ENCODE peak calls at places on chromosomes 6 and 20, in eight cellular contexts. G, O, J, F, R, U, S and A are unnamed samples.
A peak's percentile ranks its signal among the peaks of the same experiment; 100 is the strongest.

GRCh38 chr6:56699066-56699654 is 56.5 kb upstream of the DST start:
- DNase-seq in O (no peak), R (no peak), J (peak; percentile 6), G (no peak), S (peak; percentile 16), U (no peak), F (no peak), A (no peak)

GRCh38 chr20:4966826-4967751 is 34.2 kb downstream of the SLC23A2 start:
- DNase-seq in R (no peak), G (no peak), U (no peak), S (no peak), F (no peak), O (no peak), J (no peak), A (no peak)

GRCh38 chr20:36440370-36441026 is 100.8 kb upstream of the MYL9 start:
- DNase-seq in S (no peak), U (no peak), J (no peak), O (no peak), R (no peak), F (no peak), G (no peak), A (no peak)

GRCh38 chr6:108117427-108118358 is 43.2 kb upstream of the OSTM1 start:
- DNase-seq in S (peak; percentile 45), F (no peak), J (no peak), O (peak; percentile 52), G (no peak), R (peak; percentile 79), U (peak; percentile 69), A (no peak)

GRCh38 chr20:51802170-51802745 is at the start of gene SALL4:
- DNase-seq in F (no peak), U (no peak), R (no peak), J (no peak), S (no peak), O (peak; percentile 25), G (no peak), A (no peak)

GRCh38 chr6:108156180-108156937 is 9.5 kb upstream of the NR2E1 start:
- DNase-seq in R (no peak), O (no peak), F (no peak), U (no peak), J (no peak), G (no peak), S (no peak), A (no peak)

GRCh38 chr6:166752928-166753721 is 126.1 kb upstream of the RPS6KA2 start:
- DNase-seq in O (no peak), G (no peak), S (no peak), J (no peak), F (no peak), U (no peak), R (no peak), A (no peak)

GRCh38 chr20:63741676-63742380 is 2.3 kb downstream of the SLC2A4RG start:
- DNase-seq in R (peak; percentile 66), G (no peak), U (no peak), S (no peak), J (no peak), O (no peak), F (no peak), A (no peak)

GRCh38 chr6:158149641-158150040 is 18.4 kb downstream of the SERAC1 start:
- DNase-seq in O (no peak), J (no peak), G (no peak), S (no peak), U (no peak), F (no peak), R (no peak), A (no peak)

GRCh38 chr20:2314759-2315439 is 19.1 kb downstream of the TGM3 start:
- DNase-seq in R (no peak), O (no peak), S (no peak), U (no peak), G (no peak), J (no peak), F (peak; percentile 53), A (no peak)

GRCh38 chr6:163199371-163199770 is 215.1 kb upstream of the QKI start:
- DNase-seq in R (no peak), O (no peak), F (no peak), G (no peak), S (no peak), J (no peak), U (no peak), A (no peak)

GRCh38 chr6:14272111-14273085 is 154.8 kb downstream of the CD83 start:
- DNase-seq in G (no peak), U (no peak), S (no peak), J (no peak), O (no peak), F (no peak), R (no peak), A (no peak)

GRCh38 chr20:18009116-18009515 is 40.3 kb downstream of the MGME1 start:
- DNase-seq in S (no peak), G (no peak), J (no peak), R (no peak), U (no peak), F (no peak), O (no peak), A (no peak)

GRCh38 chr6:117907600-117908245 is 659 bp downstream of the SLC35F1 start:
- DNase-seq in F (no peak), U (peak; percentile 36), G (no peak), J (no peak), S (no peak), O (no peak), R (peak; percentile 65), A (peak; percentile 46)

GRCh38 chr6:5325173-5325572 is 63.9 kb downstream of the FARS2 start:
- DNase-seq in U (no peak), S (peak; percentile 17), G (no peak), J (no peak), O (no peak), F (no peak), R (no peak), A (peak; percentile 40)

GRCh38 chr20:5606347-5606746 is 143.9 kb upstream of the SHLD1 start:
- DNase-seq in S (no peak), G (no peak), U (no peak), F (no peak), O (no peak), R (no peak), J (no peak), A (no peak)

GRCh38 chr6:158042245-158042798 is 60.7 kb downstream of the SYNJ2 start:
- DNase-seq in R (peak; percentile 51), J (no peak), G (no peak), F (peak; percentile 94), S (no peak), U (peak; percentile 55), O (peak; percentile 79), A (peak; percentile 68)

GRCh38 chr6:137799950-137800568 is 67.0 kb upstream of the TNFAIP3 start:
- DNase-seq in J (peak; percentile 66), G (peak; percentile 60), S (peak; percentile 89), U (no peak), F (no peak), O (no peak), R (no peak), A (no peak)

GRCh38 chr6:12570461-12571030 is 146.0 kb upstream of the PHACTR1 start:
- DNase-seq in G (no peak), O (no peak), F (no peak), J (no peak), R (no peak), S (no peak), U (no peak), A (no peak)

GRCh38 chr6:100382031-100382430 is 82.7 kb downstream of the SIM1 start:
- DNase-seq in O (no peak), U (no peak), R (no peak), G (no peak), J (no peak), S (no peak), F (no peak), A (no peak)

GRCh38 chr6:80126657-80127350 is 20.3 kb downstream of the BCKDHB start:
- DNase-seq in G (no peak), F (no peak), U (no peak), R (no peak), O (no peak), J (no peak), S (no peak), A (no peak)

GRCh38 chr20:3777726-3778629 is 3.3 kb downstream of the SPEF1 start:
- DNase-seq in S (peak; percentile 66), O (peak; percentile 62), G (peak; percentile 32), F (peak; percentile 85), U (peak; percentile 84), J (no peak), R (peak; percentile 87), A (no peak)
- H3K27ac ChIP-seq in S (no peak overlapping the region), O (no peak overlapping the region), G (no peak overlapping the region), F (peak overlapping the region; percentile 56), U (no peak overlapping the region), J (no peak overlapping the region), R (no peak overlapping the region), A (peak overlapping the region; percentile 62)

GRCh38 chr6:146770275-146770964 is 171.6 kb downstream of the ADGB start:
- DNase-seq in G (no peak), J (no peak), S (peak; percentile 7), R (no peak), F (peak; percentile 61), O (no peak), U (no peak), A (no peak)
- H3K27ac ChIP-seq in G (no peak overlapping the region), J (no peak overlapping the region), S (no peak overlapping the region), R (peak overlapping the region; percentile 43), F (no peak overlapping the region), O (no peak overlapping the region), U (peak overlapping the region; percentile 32), A (no peak overlapping the region)

DNA sequence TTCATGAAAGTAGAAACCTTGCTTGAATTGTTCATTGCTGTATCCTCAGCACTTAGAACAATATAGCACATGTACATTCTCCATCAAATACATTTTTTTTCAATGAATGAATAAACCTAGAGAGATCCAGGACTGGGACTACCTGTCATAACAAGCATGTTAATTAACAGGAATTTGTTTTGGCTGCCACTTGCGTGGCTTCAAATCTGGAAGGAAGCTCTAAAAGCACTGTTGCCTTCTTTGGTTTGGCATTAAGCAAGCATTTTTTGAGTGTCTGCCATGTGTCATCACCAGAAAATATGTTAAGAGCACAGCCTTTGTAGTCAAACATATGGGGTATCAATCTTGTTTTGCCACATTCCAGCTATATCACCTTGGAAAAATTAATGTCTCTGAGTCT is 131.9 kb upstream of the BACH2 start:
- DNase-seq in R (no peak), J (no peak), G (no peak), S (no peak), U (no peak), F (no peak), O (no peak), A (no peak)
- H3K27ac ChIP-seq in R (no peak overlapping the region), J (no peak overlapping the region), G (no peak overlapping the region), S (no peak overlapping the region), U (no peak overlapping the region), F (no peak overlapping the region), O (no peak overlapping the region), A (no peak overlapping the region)

GRCh38 chr20:38156888-38157634 is 8.0 kb downstream of the TGM2 start:
- DNase-seq in J (no peak), G (no peak), S (no peak), F (peak; percentile 95), U (peak; percentile 44), R (no peak), O (no peak), A (no peak)

GRCh38 chr20:38157635-38158495 is 7.2 kb downstream of the TGM2 start:
- DNase-seq in G (no peak), R (no peak), O (no peak), U (peak; percentile 37), J (no peak), F (peak; percentile 82), S (no peak), A (no peak)

GRCh38 chr20:38159539-38159938 is 5.5 kb downstream of the TGM2 start:
- DNase-seq in G (no peak), F (peak; percentile 48), O (no peak), J (no peak), U (no peak), S (no peak), R (no peak), A (no peak)

GRCh38 chr20:38159949-38160756 is 4.9 kb downstream of the TGM2 start:
- DNase-seq in J (no peak), U (no peak), R (no peak), O (no peak), G (no peak), S (no peak), F (peak; percentile 56), A (no peak)

GRCh38 chr20:38158701-38159325 is 6.3 kb downstream of the TGM2 start:
- DNase-seq in S (no peak), U (peak; percentile 44), O (no peak), R (no peak), F (peak; percentile 74), J (no peak), G (no peak), A (no peak)
- H3K27ac ChIP-seq in S (no peak overlapping the region), U (peak overlapping the region; percentile 80), O (peak overlapping the region; percentile 67), R (peak overlapping the region; percentile 78), F (peak overlapping the region; percentile 89), J (no peak overlapping the region), G (no peak overlapping the region), A (peak overlapping the region; percentile 30)